ENCODE peak calls at places on chromosomes 2 and 18, in seven cellular contexts. One of them, this sample, is unnamed.

GRCh38 chr2:209086761-209087160 is 337.1 kb upstream of the MAP2 start:
- DNase-seq in left ventricle myocardium inferior: no peak
- DNase-seq in HCT116: no peak
- DNase-seq in MCF 10A: no peak
- DNase-seq in BE2C: no peak
- DNase-seq in bronchial epithelial cell: no peak
- DNase-seq in uterus: no peak
- DNase-seq in this sample: no peak

GRCh38 chr2:230866704-230867561 is 2.2 kb downstream of the ITM2C start:
- DNase-seq in left ventricle myocardium inferior: no peak
- DNase-seq in HCT116: no peak
- DNase-seq in MCF 10A: peak
- DNase-seq in BE2C: peak
- DNase-seq in bronchial epithelial cell: no peak
- DNase-seq in uterus: no peak
- DNase-seq in this sample: no peak

GRCh38 chr18:77899972-77900754 is 650.5 kb downstream of the GALR1 start:
- DNase-seq in left ventricle myocardium inferior: peak
- DNase-seq in HCT116: no peak
- DNase-seq in MCF 10A: no peak
- DNase-seq in BE2C: peak
- DNase-seq in bronchial epithelial cell: peak
- DNase-seq in uterus: peak
- DNase-seq in this sample: peak

GRCh38 chr2:178072383-178073301 is at the start of gene PDE11A:
- DNase-seq in left ventricle myocardium inferior: peak
- DNase-seq in HCT116: peak
- DNase-seq in MCF 10A: peak
- DNase-seq in BE2C: peak
- DNase-seq in bronchial epithelial cell: peak
- DNase-seq in uterus: peak
- DNase-seq in this sample: peak

GRCh38 chr18:79524181-79525078 is 128.7 kb downstream of the NFATC1 start:
- DNase-seq in left ventricle myocardium inferior: no peak
- DNase-seq in HCT116: no peak
- DNase-seq in MCF 10A: no peak
- DNase-seq in BE2C: no peak
- DNase-seq in bronchial epithelial cell: no peak
- DNase-seq in uterus: no peak
- DNase-seq in this sample: no peak

GRCh38 chr18:31156831-31157763 is 5.6 kb downstream of the DSC1 start:
- DNase-seq in left ventricle myocardium inferior: no peak
- DNase-seq in HCT116: no peak
- DNase-seq in MCF 10A: no peak
- DNase-seq in BE2C: no peak
- DNase-seq in bronchial epithelial cell: peak
- DNase-seq in uterus: no peak
- DNase-seq in this sample: peak

GRCh38 chr2:156944871-156945270 is 312.6 kb upstream of the GALNT5 start:
- DNase-seq in left ventricle myocardium inferior: no peak
- DNase-seq in HCT116: no peak
- DNase-seq in MCF 10A: no peak
- DNase-seq in BE2C: no peak
- DNase-seq in bronchial epithelial cell: no peak
- DNase-seq in uterus: no peak
- DNase-seq in this sample: no peak

GRCh38 chr18:26071725-26072124 is 18.7 kb downstream of the SS18 start:
- DNase-seq in left ventricle myocardium inferior: no peak
- DNase-seq in HCT116: no peak
- DNase-seq in MCF 10A: no peak
- DNase-seq in BE2C: no peak
- DNase-seq in bronchial epithelial cell: no peak
- DNase-seq in uterus: no peak
- DNase-seq in this sample: no peak

GRCh38 chr18:34121157-34121807 is 103.4 kb downstream of the NOL4 start:
- DNase-seq in left ventricle myocardium inferior: no peak
- DNase-seq in HCT116: no peak
- DNase-seq in MCF 10A: peak
- DNase-seq in BE2C: no peak
- DNase-seq in bronchial epithelial cell: peak
- DNase-seq in uterus: no peak
- DNase-seq in this sample: no peak

GRCh38 chr2:44360749-44361329 is 455 bp downstream of the PREPL start:
- DNase-seq in left ventricle myocardium inferior: no peak
- DNase-seq in HCT116: no peak
- DNase-seq in MCF 10A: peak
- DNase-seq in BE2C: peak
- DNase-seq in bronchial epithelial cell: peak
- DNase-seq in uterus: no peak
- DNase-seq in this sample: peak

GRCh38 chr18:74589021-74589420 is 8.6 kb upstream of the ZNF407 start:
- DNase-seq in left ventricle myocardium inferior: no peak
- DNase-seq in HCT116: no peak
- DNase-seq in MCF 10A: peak
- DNase-seq in BE2C: no peak
- DNase-seq in bronchial epithelial cell: no peak
- DNase-seq in uterus: no peak
- DNase-seq in this sample: no peak

GRCh38 chr2:128625966-128626757 is 307.5 kb upstream of the HS6ST1 start:
- DNase-seq in left ventricle myocardium inferior: no peak
- DNase-seq in HCT116: no peak
- DNase-seq in MCF 10A: no peak
- DNase-seq in BE2C: no peak
- DNase-seq in bronchial epithelial cell: no peak
- DNase-seq in uterus: no peak
- DNase-seq in this sample: no peak

GRCh38 chr2:157784169-157784822 is 91.8 kb downstream of the ACVR1 start:
- DNase-seq in left ventricle myocardium inferior: peak
- DNase-seq in HCT116: no peak
- DNase-seq in MCF 10A: peak
- DNase-seq in BE2C: no peak
- DNase-seq in bronchial epithelial cell: peak
- DNase-seq in uterus: no peak
- DNase-seq in this sample: no peak

GRCh38 chr2:216810399-216811160 is 49.3 kb downstream of the TNP1 start:
- DNase-seq in left ventricle myocardium inferior: no peak
- DNase-seq in HCT116: no peak
- DNase-seq in MCF 10A: no peak
- DNase-seq in BE2C: no peak
- DNase-seq in bronchial epithelial cell: no peak
- DNase-seq in uterus: no peak
- DNase-seq in this sample: no peak

GRCh38 chr2:14577843-14578242 is 54.7 kb upstream of the LRATD1 start:
- DNase-seq in left ventricle myocardium inferior: no peak
- DNase-seq in HCT116: no peak
- DNase-seq in MCF 10A: peak
- DNase-seq in BE2C: no peak
- DNase-seq in bronchial epithelial cell: peak
- DNase-seq in uterus: no peak
- DNase-seq in this sample: no peak

DNA sequence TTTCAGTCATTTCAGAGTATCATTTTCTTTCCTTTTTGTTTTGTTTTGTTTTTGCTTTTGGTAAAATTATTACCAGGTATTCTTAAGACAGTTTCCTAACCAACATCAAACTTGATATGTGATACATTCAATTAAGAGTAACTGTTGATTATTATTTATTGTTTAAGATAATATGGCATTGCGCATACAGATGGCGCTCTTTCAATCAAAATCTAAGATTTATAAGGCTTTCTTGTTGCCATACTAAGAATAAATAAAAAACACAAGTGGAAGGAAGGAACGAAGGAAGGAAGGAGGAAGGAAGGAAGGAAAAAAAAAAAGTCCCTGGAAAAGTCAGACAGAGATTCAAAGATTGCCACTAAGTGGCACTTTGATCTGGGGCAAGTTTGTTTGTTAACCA is 1308.7 kb upstream of the FAM98A start:
- DNase-seq in left ventricle myocardium inferior: no peak
- DNase-seq in HCT116: no peak
- DNase-seq in MCF 10A: no peak
- DNase-seq in BE2C: no peak
- DNase-seq in bronchial epithelial cell: no peak
- DNase-seq in uterus: no peak
- DNase-seq in this sample: no peak
- TF ChIP-seq CTCF in left ventricle myocardium inferior: no peak
- TF ChIP-seq CTCF in HCT116: no peak
- TF ChIP-seq CTCF in MCF 10A: no peak
- TF ChIP-seq CTCF in BE2C: peak
- TF ChIP-seq CTCF in bronchial epithelial cell: no peak
- TF ChIP-seq CTCF in uterus: no peak
- TF ChIP-seq CTCF in this sample: no peak

DNA sequence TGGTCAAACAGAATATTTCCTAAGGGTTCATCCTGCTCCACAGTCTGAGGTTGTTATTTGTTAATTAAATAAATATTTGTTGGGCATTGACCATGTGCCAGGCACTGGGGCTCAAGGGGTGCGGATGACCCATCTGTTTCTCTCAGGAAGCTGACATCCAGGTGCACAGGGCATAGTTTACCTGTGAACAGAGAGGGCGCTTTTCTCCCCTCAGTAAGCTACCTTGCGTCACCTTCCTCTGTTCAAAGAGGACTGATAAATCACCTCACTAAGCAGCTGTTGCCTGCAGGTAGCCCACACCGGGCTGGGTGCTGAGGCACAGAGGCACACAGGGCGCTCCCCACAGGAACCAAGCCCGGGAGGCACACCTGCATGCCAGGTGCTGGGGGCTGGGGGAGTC is 41.6 kb downstream of the SH3RF3 start:
- DNase-seq in left ventricle myocardium inferior: no peak
- DNase-seq in HCT116: no peak
- DNase-seq in MCF 10A: peak
- DNase-seq in BE2C: no peak
- DNase-seq in bronchial epithelial cell: no peak
- DNase-seq in uterus: no peak
- DNase-seq in this sample: no peak
- TF ChIP-seq CTCF in left ventricle myocardium inferior: no peak
- TF ChIP-seq CTCF in HCT116: no peak
- TF ChIP-seq CTCF in MCF 10A: no peak
- TF ChIP-seq CTCF in BE2C: no peak
- TF ChIP-seq CTCF in bronchial epithelial cell: no peak
- TF ChIP-seq CTCF in uterus: no peak
- TF ChIP-seq CTCF in this sample: no peak

DNA sequence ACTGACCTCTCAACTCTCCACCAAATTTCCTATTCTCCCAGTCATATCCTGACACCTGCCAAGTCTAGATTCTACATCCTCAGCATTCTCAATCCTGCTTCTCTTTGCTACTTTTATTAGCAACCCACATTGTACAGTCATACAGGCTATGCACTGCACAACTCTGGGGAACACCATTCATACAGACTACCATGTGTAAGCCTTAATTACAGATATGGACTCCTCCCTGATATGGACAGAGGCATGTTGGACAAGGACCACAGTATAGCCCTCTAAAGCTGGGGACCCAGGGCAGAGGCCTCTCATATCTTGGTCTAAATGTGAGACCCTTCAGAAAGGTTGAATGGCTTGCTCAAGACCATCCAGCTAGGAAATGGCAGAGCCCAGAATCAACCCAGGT is 36.3 kb downstream of the BOLA3 start:
- DNase-seq in left ventricle myocardium inferior: no peak
- DNase-seq in HCT116: no peak
- DNase-seq in MCF 10A: no peak
- DNase-seq in BE2C: no peak
- DNase-seq in bronchial epithelial cell: no peak
- DNase-seq in uterus: no peak
- DNase-seq in this sample: no peak
- TF ChIP-seq CTCF in left ventricle myocardium inferior: no peak
- TF ChIP-seq CTCF in HCT116: no peak
- TF ChIP-seq CTCF in MCF 10A: no peak
- TF ChIP-seq CTCF in BE2C: no peak
- TF ChIP-seq CTCF in bronchial epithelial cell: no peak
- TF ChIP-seq CTCF in uterus: no peak
- TF ChIP-seq CTCF in this sample: no peak

DNA sequence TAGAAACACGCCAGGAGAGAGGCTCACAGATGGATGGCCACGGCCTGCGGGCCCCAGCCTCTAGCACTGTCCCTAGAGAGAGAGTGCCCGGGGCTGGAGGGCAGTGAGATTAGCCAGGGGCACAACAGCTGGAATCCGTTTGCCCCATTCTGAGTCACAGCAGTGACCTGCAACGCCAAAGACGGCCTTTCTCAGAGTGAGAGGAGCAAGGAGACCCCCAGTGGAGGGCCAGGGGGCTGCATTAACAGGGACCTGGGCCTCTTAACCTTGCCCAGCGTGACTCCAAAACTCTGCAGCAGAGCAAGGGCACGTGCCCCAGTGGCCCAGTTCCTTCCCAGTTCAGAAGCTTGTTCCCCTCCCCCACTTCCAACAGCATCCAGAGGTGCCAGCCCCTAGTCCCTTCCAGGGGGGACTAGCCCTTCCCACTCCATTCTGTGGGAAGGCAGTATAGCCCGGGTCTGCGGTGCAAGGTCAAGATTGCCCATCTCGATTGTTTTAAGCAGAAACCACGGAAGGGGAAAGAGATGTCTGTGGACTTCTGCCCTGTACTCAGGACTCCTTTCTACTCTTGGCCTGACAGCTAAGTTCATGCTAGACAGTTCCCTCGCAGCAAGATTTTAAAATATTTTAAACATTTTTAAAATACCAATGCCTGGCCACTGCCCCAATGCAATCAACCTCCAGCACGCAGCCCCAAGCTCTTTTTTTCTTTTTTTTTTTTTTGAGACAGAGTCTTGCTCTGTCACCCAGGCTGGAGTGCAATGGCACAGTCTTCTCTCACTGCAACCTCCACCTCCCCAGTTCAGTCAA is 50.9 kb upstream of the BIN1 start:
- DNase-seq in left ventricle myocardium inferior: no peak
- DNase-seq in HCT116: no peak
- DNase-seq in MCF 10A: no peak
- DNase-seq in BE2C: peak
- DNase-seq in bronchial epithelial cell: no peak
- DNase-seq in uterus: peak
- DNase-seq in this sample: peak
- TF ChIP-seq CTCF in left ventricle myocardium inferior: no peak
- TF ChIP-seq CTCF in HCT116: no peak
- TF ChIP-seq CTCF in MCF 10A: no peak
- TF ChIP-seq CTCF in BE2C: peak
- TF ChIP-seq CTCF in bronchial epithelial cell: no peak
- TF ChIP-seq CTCF in uterus: no peak
- TF ChIP-seq CTCF in this sample: peak